ENCODE peak calls at places on chromosomes 5 and 9, in nine cellular contexts. R is RWPE1, H is epithelial cell of esophagus, F is cardiac fibroblast, V is H1, Q is GM12878, K is neural crest cell, D is HFF-Myc, S is fibroblast of the aortic adventitia. E is an unnamed sample.

GRCh38 chr5:124504081-124504916 is 242.1 kb downstream of the ZNF608 start:
- DNase-seq in R (no peak), F (no peak), V (no peak), Q (no peak), H (no peak), K (no peak), S (no peak), D (no peak), E (no peak)

GRCh38 chr5:142881076-142881466 is 110.9 kb downstream of the ARHGAP26 start:
- DNase-seq in S (peak), K (no peak), Q (no peak), H (peak), D (no peak), F (peak), V (no peak), R (no peak), E (no peak)

GRCh38 chr9:90881648-90882047 is 80.0 kb downstream of the SYK start:
- DNase-seq in R (no peak), F (no peak), V (no peak), K (no peak), S (no peak), H (no peak), Q (peak), D (no peak), E (no peak)

GRCh38 chr9:134455951-134456739 is 129.9 kb downstream of the RXRA start:
- DNase-seq in R (peak), V (no peak), H (peak), D (peak), S (peak), K (no peak), F (peak), Q (no peak), E (no peak)

GRCh38 chr5:77518304-77518703 is 26.2 kb upstream of the WDR41 start:
- DNase-seq in F (peak), Q (no peak), D (no peak), K (no peak), R (peak), S (peak), V (no peak), H (peak), E (no peak)

GRCh38 chr5:171336486-171337206 is 27.6 kb downstream of the TLX3 start:
- DNase-seq in D (peak), H (peak), Q (no peak), F (peak), V (peak), R (peak), S (peak), K (no peak), E (peak)

GRCh38 chr5:65013141-65013540 is 244.4 kb downstream of the CWC27 start:
- DNase-seq in V (no peak), D (no peak), F (peak), R (no peak), H (no peak), S (peak), K (no peak), Q (no peak), E (no peak)

GRCh38 chr5:159290741-159291140 is 27.7 kb downstream of the UBLCP1 start:
- DNase-seq in S (no peak), V (no peak), Q (no peak), D (no peak), R (peak), F (no peak), H (peak), K (no peak), E (no peak)

GRCh38 chr9:131585375-131585774 is 40.1 kb downstream of the PRRT1B start:
- DNase-seq in K (no peak), Q (no peak), S (no peak), V (no peak), R (no peak), F (peak), D (no peak), H (no peak), E (no peak)

GRCh38 chr5:170173227-170173626 is 59.6 kb upstream of the C5orf58 start:
- DNase-seq in R (peak), H (peak), V (no peak), S (peak), Q (no peak), F (peak), K (no peak), D (no peak), E (no peak)

GRCh38 chr9:124770359-124771020 is 621 bp downstream of the NR6A1 start:
- DNase-seq in F (no peak), Q (no peak), V (no peak), K (no peak), R (peak), S (no peak), H (no peak), D (no peak), E (peak)

GRCh38 chr5:144318460-144318859 is 147.8 kb downstream of the KCTD16 start:
- DNase-seq in S (no peak), K (no peak), F (no peak), V (no peak), Q (no peak), R (no peak), D (no peak), H (no peak), E (no peak)

GRCh38 chr9:18920141-18920611 is 112.8 kb downstream of the SAXO1 start:
- DNase-seq in H (peak), F (no peak), V (no peak), K (no peak), D (no peak), R (no peak), Q (no peak), S (peak), E (no peak)

GRCh38 chr9:109401990-109402318 is 81.1 kb upstream of the EPB41L4B start:
- DNase-seq in K (no peak), S (no peak), R (no peak), H (peak), F (no peak), D (no peak), V (no peak), Q (no peak), E (no peak)

GRCh38 chr5:56328753-56329560 is 95.8 kb upstream of the ANKRD55 start:
- DNase-seq in R (peak), S (no peak), K (no peak), F (peak), Q (peak), V (no peak), H (peak), D (no peak), E (no peak)

GRCh38 chr9:131593255-131593820 is 48.0 kb downstream of the PRRT1B start:
- DNase-seq in Q (no peak), S (no peak), V (no peak), F (no peak), H (no peak), R (no peak), D (no peak), K (no peak), E (no peak)

GRCh38 chr9:10835791-10836463 is 223.1 kb upstream of the PTPRD start:
- DNase-seq in K (no peak), D (no peak), V (no peak), H (no peak), S (no peak), R (no peak), Q (no peak), F (no peak), E (no peak)

GRCh38 chr9:119736478-119737454 is 367.5 kb upstream of the BRINP1 start:
- DNase-seq in S (no peak), F (no peak), K (no peak), R (no peak), Q (peak), H (no peak), V (no peak), D (no peak), E (no peak)

GRCh38 chr5:153350192-153350883 is 140.1 kb upstream of the GRIA1 start:
- DNase-seq in K (no peak), D (no peak), Q (no peak), F (no peak), V (peak), H (peak), R (no peak), S (no peak), E (no peak)

GRCh38 chr5:11560915-11561697 is 343.1 kb downstream of the CTNND2 start:
- DNase-seq in D (no peak), K (no peak), Q (no peak), V (no peak), H (no peak), S (no peak), F (no peak), R (no peak), E (no peak)

GRCh38 chr9:93916358-93916757 is 38.8 kb downstream of the BARX1 start:
- DNase-seq in D (no peak), S (no peak), Q (no peak), V (no peak), H (no peak), K (no peak), R (no peak), F (no peak), E (no peak)

GRCh38 chr9:126127591-126127990 is 199.0 kb upstream of the MVB12B start:
- DNase-seq in D (no peak), R (no peak), S (no peak), V (peak), F (no peak), K (no peak), H (no peak), Q (no peak), E (no peak)

GRCh38 chr5:66724740-66725139 is 128.5 kb downstream of the MAST4 start:
- DNase-seq in K (no peak), R (no peak), D (no peak), H (no peak), F (peak), V (no peak), S (peak), Q (no peak), E (no peak)

GRCh38 chr5:35416217-35416988 is 186.1 kb upstream of the PRLR start:
- DNase-seq in F (no peak), K (no peak), Q (no peak), S (no peak), V (no peak), R (no peak), D (no peak), H (no peak), E (no peak)

GRCh38 chr5:149060325-149060724 is 2.5 kb downstream of the SH3TC2 start:
- DNase-seq in H (peak), S (peak), F (peak), D (no peak), V (no peak), K (no peak), Q (no peak), R (peak), E (no peak)

GRCh38 chr9:129608561-129609481 is 12.1 kb downstream of the C9orf50 start:
- DNase-seq in V (no peak), D (no peak), K (no peak), H (no peak), Q (no peak), S (no peak), R (no peak), F (no peak), E (no peak)

GRCh38 chr9:110099236-110099741 is 108.7 kb downstream of the C9orf152 start:
- DNase-seq in D (no peak), H (peak), F (peak), Q (no peak), K (no peak), S (peak), R (peak), V (no peak), E (peak)

GRCh38 chr5:157372472-157372822 is 87.6 kb upstream of the NIPAL4 start:
- DNase-seq in Q (no peak), V (no peak), R (no peak), K (no peak), F (no peak), H (no peak), S (no peak), D (no peak), E (no peak)

GRCh38 chr9:6711403-6711802 is 46.4 kb upstream of the KDM4C start:
- DNase-seq in K (no peak), Q (no peak), S (peak), H (no peak), V (no peak), F (peak), D (peak), R (no peak), E (no peak)

GRCh38 chr9:36833954-36834353 is 200.1 kb downstream of the PAX5 start:
- DNase-seq in F (no peak), Q (no peak), V (peak), S (no peak), R (no peak), D (no peak), H (no peak), K (no peak), E (no peak)

GRCh38 chr5:135031146-135031812 is 2.7 kb downstream of the PITX1 start:
- DNase-seq in D (no peak), R (no peak), H (no peak), Q (no peak), V (peak), K (no peak), F (no peak), S (no peak), E (no peak)

GRCh38 chr5:60959156-60959555 is 14.2 kb downstream of the NDUFAF2 start:
- DNase-seq in S (peak), D (no peak), H (peak), Q (no peak), R (peak), V (no peak), F (peak), K (no peak), E (no peak)

GRCh38 chr5:60961685-60962084 is 16.7 kb downstream of the NDUFAF2 start:
- DNase-seq in F (peak), R (no peak), V (no peak), K (no peak), S (peak), H (no peak), D (no peak), Q (no peak), E (no peak)

GRCh38 chr5:60958712-60959111 is 13.7 kb downstream of the NDUFAF2 start:
- DNase-seq in R (no peak), H (no peak), F (no peak), S (no peak), D (no peak), Q (no peak), V (no peak), K (no peak), E (no peak)

GRCh38 chr5:60958088-60958487 is 13.1 kb downstream of the NDUFAF2 start:
- DNase-seq in V (no peak), F (no peak), H (no peak), R (no peak), Q (no peak), D (no peak), K (no peak), S (no peak), E (no peak)

GRCh38 chr5:60960591-60960990 is 15.6 kb downstream of the NDUFAF2 start:
- DNase-seq in Q (no peak), R (peak), K (no peak), V (no peak), H (peak), D (no peak), F (peak), S (peak), E (no peak)
- TF ChIP-seq CTCF in Q (peak), R (peak), K (peak), V (peak), H (peak), D (peak), F (peak), S (peak), E (peak)

GRCh38 chr9:15485836-15486678 is 24.7 kb downstream of the PSIP1 start:
- DNase-seq in S (peak), F (peak), R (peak), H (peak), K (no peak), D (no peak), V (no peak), Q (no peak), E (no peak)
- TF ChIP-seq CTCF in S (peak), F (peak), R (peak), H (peak), K (peak), D (peak), V (peak), Q (peak), E (peak)

GRCh38 chr5:53730938-53731337 is 170.5 kb downstream of the NDUFS4 start:
- DNase-seq in R (no peak), F (no peak), H (no peak), S (no peak), V (no peak), D (no peak), Q (no peak), K (no peak), E (no peak)

GRCh38 chr5:53739111-53739510 is 178.7 kb downstream of the NDUFS4 start:
- DNase-seq in F (no peak), Q (no peak), S (no peak), D (no peak), R (no peak), K (no peak), V (no peak), H (peak), E (no peak)

GRCh38 chr5:53738105-53738504 is 177.7 kb downstream of the NDUFS4 start:
- DNase-seq in D (no peak), K (no peak), S (no peak), H (no peak), F (no peak), Q (no peak), R (no peak), V (no peak), E (no peak)

GRCh38 chr5:53733853-53734252 is 173.4 kb downstream of the NDUFS4 start:
- DNase-seq in H (peak), R (no peak), V (no peak), Q (no peak), K (no peak), D (no peak), F (no peak), S (no peak), E (no peak)
- TF ChIP-seq CTCF in H (peak), R (no peak), V (peak), Q (peak), K (no peak), D (no peak), F (no peak), S (no peak), E (no peak)

GRCh38 chr5:129361441-129362025 is 98.6 kb upstream of the ADAMTS19 start:
- DNase-seq in H (peak), D (peak), Q (no peak), K (no peak), S (peak), F (peak), V (no peak), R (no peak), E (no peak)
- TF ChIP-seq CTCF in H (peak), D (peak), Q (peak), K (peak), S (peak), F (peak), V (peak), R (peak), E (peak)

DNA sequence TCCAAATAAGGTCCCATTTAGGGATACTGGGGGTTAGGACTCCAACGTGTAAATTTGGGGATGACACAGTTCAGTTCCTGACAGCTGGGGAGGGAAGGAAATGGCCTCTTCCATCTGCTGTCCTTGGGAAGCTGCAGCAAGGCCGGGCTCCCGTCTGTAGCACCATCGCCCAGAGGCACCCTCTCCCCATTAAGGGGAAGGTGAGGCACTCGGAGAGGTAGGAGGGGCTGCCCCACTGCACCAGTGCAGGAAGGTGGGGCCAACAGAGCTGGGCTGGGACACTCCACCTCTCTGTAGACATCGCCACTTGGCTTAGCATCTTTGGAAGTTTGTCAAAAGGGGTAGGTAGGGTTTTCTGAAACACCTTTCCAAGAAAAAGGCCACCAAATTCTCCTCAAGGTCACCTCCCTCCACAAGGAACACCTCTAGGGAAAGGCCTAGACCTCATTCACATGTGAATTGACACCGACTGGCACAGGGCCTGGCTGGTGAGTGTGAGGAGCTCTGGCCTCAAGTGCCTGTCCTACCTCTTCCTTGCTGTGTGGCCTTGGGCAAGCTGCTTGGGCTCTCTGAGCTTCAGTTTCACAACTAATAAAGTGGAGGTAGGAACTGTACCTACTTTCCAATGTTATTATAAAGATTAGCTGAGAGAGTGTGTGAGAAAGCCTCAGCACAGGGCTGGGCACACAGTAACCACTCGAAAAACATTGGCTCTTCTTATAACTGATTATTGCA is 75.0 kb upstream of the NEURL1B start:
- DNase-seq in S (no peak), V (no peak), K (no peak), H (no peak), Q (no peak), F (no peak), R (no peak), D (no peak), E (no peak)
- TF ChIP-seq CTCF in S (no peak), V (no peak), K (no peak), H (no peak), Q (no peak), F (no peak), R (no peak), D (no peak), E (no peak)

GRCh38 chr5:96857454-96857853 is 18.8 kb upstream of the ERAP2 start:
- DNase-seq in V (no peak), H (no peak), D (no peak), F (no peak), S (no peak), R (no peak), K (no peak), Q (no peak), E (no peak)

GRCh38 chr5:96855041-96855872 is 21.0 kb upstream of the ERAP2 start:
- DNase-seq in D (no peak), F (peak), K (no peak), V (no peak), Q (no peak), R (no peak), S (peak), H (no peak), E (no peak)

GRCh38 chr5:96852769-96853168 is 23.5 kb upstream of the ERAP2 start:
- DNase-seq in H (no peak), F (peak), R (no peak), S (peak), Q (no peak), K (no peak), D (no peak), V (no peak), E (no peak)

GRCh38 chr5:96854067-96854466 is 22.2 kb upstream of the ERAP2 start:
- DNase-seq in H (no peak), Q (no peak), D (no peak), R (no peak), S (no peak), V (no peak), F (no peak), K (no peak), E (no peak)

GRCh38 chr5:96851312-96852062 is 24.8 kb upstream of the ERAP2 start:
- DNase-seq in Q (no peak), F (no peak), H (no peak), R (no peak), D (no peak), V (no peak), K (no peak), S (no peak), E (no peak)
- TF ChIP-seq CTCF in Q (no peak), F (no peak), H (no peak), R (no peak), D (no peak), V (no peak), K (no peak), S (no peak), E (no peak)

GRCh38 chr9:101220341-101220740 is 164.5 kb downstream of the BAAT start:
- DNase-seq in V (no peak), F (no peak), D (no peak), K (no peak), H (no peak), R (no peak), S (no peak), Q (no peak), E (no peak)
- TF ChIP-seq CTCF in V (no peak), F (no peak), D (no peak), K (no peak), H (no peak), R (no peak), S (no peak), Q (no peak), E (no peak)

GRCh38 chr5:29001666-29002065 is 1963.3 kb upstream of the CDH9 start:
- DNase-seq in R (no peak), S (no peak), D (no peak), V (no peak), Q (no peak), F (no peak), H (no peak), K (no peak), E (no peak)

GRCh38 chr5:29002481-29002880 is 1964.1 kb upstream of the CDH9 start:
- DNase-seq in Q (no peak), V (no peak), K (no peak), R (no peak), D (no peak), F (no peak), H (no peak), S (no peak), E (no peak)

DNA sequence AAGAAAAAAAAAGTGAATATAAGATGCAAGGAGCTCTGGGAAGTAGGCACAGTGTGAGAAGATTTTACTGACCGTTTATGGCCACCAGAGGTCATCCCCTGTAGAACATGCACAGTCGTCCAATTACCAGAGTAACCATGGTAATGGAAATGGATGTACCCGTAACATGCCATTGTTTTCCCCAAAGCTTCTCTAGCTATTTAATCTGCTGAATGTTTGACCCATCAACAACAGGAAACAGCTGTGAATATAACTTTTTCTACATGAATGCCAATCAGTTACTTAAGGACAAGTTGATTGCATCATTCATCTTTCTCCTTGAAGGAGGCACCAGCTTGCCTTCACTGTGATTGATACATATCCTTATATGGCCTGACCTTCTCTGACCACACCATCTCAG is 1967.0 kb upstream of the CDH9 start:
- DNase-seq in F (peak), H (no peak), S (no peak), V (no peak), D (no peak), R (no peak), Q (no peak), K (no peak), E (no peak)
- TF ChIP-seq CTCF in F (no peak), H (no peak), S (no peak), V (peak), D (no peak), R (peak), Q (no peak), K (peak), E (no peak)

GRCh38 chr9:112166176-112167140 is 8.6 kb downstream of the SUSD1 start:
- DNase-seq in S (peak), Q (no peak), R (peak), F (peak), D (no peak), V (no peak), K (no peak), H (peak), E (no peak)
- TF ChIP-seq CTCF in S (no peak), Q (no peak), R (peak), F (peak), D (peak), V (peak), K (no peak), H (peak), E (no peak)

GRCh38 chr5:115374057-115374775 is 77.8 kb upstream of the CCDC112 start:
- DNase-seq in K (no peak), V (no peak), H (peak), D (no peak), F (no peak), S (no peak), R (no peak), Q (no peak), E (no peak)
- TF ChIP-seq CTCF in K (no peak), V (peak), H (peak), D (no peak), F (no peak), S (no peak), R (no peak), Q (peak), E (no peak)